ENCODE peak calls at places on chromosome 9, in eight cellular contexts. V, D, S, C, I, X, F and R are unnamed samples.

GRCh38 chr9:118336167-118336951 is 632.2 kb downstream of the TLR4 start:
- DNase-seq in I (no peak), X (no peak), C (no peak), D (no peak), V (no peak), F (peak; percentile 4), S (no peak), R (no peak)

GRCh38 chr9:2691212-2691611 is 26.1 kb upstream of the KCNV2 start:
- DNase-seq in D (no peak), X (no peak), F (peak; percentile 28), C (no peak), I (no peak), V (no peak), S (no peak), R (no peak)

GRCh38 chr9:88938181-88938580 is 53.1 kb upstream of the S1PR3 start:
- DNase-seq in F (no peak), S (no peak), X (no peak), I (no peak), V (no peak), C (no peak), D (no peak), R (no peak)

GRCh38 chr9:136156216-136157120 is 37.8 kb upstream of the TMEM250 start:
- DNase-seq in D (no peak), X (no peak), C (no peak), V (no peak), I (no peak), S (no peak), F (no peak), R (no peak)

GRCh38 chr9:98899399-98900056 is 44.2 kb upstream of the COL15A1 start:
- DNase-seq in S (peak; percentile 71), F (peak; percentile 82), I (no peak), C (peak; percentile 51), D (peak; percentile 78), V (peak; percentile 43), X (no peak), R (no peak)

GRCh38 chr9:116899337-116900006 is 212.4 kb downstream of the TRIM32 start:
- DNase-seq in C (peak; percentile 92), S (no peak), D (no peak), I (no peak), V (no peak), X (no peak), F (no peak), R (no peak)

GRCh38 chr9:35179347-35180271 is 17.8 kb downstream of the UNC13B start:
- DNase-seq in V (no peak), C (no peak), F (peak; percentile 6), D (no peak), X (no peak), I (no peak), S (no peak), R (no peak)

GRCh38 chr9:20189871-20190270 is 401.0 kb upstream of the SLC24A2 start:
- DNase-seq in X (no peak), V (no peak), C (no peak), S (no peak), D (no peak), F (no peak), I (no peak), R (no peak)

GRCh38 chr9:91417602-91418218 is 5.9 kb downstream of the NFIL3 start:
- DNase-seq in I (no peak), V (no peak), F (peak; percentile 26), D (no peak), C (no peak), S (no peak), X (no peak), R (no peak)

GRCh38 chr9:137502008-137502913 is 43.1 kb upstream of the NSMF start:
- DNase-seq in I (no peak), S (no peak), D (no peak), C (no peak), V (no peak), X (peak; percentile 29), F (no peak), R (no peak)

GRCh38 chr9:129584136-129584535 is 36.8 kb downstream of the C9orf50 start:
- DNase-seq in S (no peak), X (peak; percentile 61), V (peak; percentile 86), I (peak; percentile 73), F (peak; percentile 90), D (peak; percentile 72), C (no peak), R (no peak)

GRCh38 chr9:111648066-111648465 is 13.3 kb upstream of the GNG10 start:
- DNase-seq in I (no peak), D (no peak), F (no peak), S (no peak), C (no peak), X (no peak), V (no peak), R (no peak)

GRCh38 chr9:123335227-123335985 is 20.6 kb upstream of the CRB2 start:
- DNase-seq in S (no peak), I (no peak), D (peak; percentile 54), C (peak; percentile 57), X (no peak), F (peak; percentile 71), V (no peak), R (no peak)

GRCh38 chr9:107158321-107158720 is 124.8 kb upstream of the RAD23B start:
- DNase-seq in S (no peak), F (peak; percentile 41), X (peak; percentile 3), I (no peak), C (no peak), V (no peak), D (peak; percentile 6), R (no peak)

GRCh38 chr9:137224850-137225694 is at the start of gene CYSRT1:
- DNase-seq in V (peak; percentile 38), I (no peak), C (no peak), D (no peak), X (peak; percentile 62), S (no peak), F (no peak), R (no peak)

GRCh38 chr9:70564464-70565190 is 150.2 kb upstream of the KLF9 start:
- DNase-seq in D (no peak), V (no peak), C (no peak), S (no peak), X (no peak), I (no peak), F (no peak), R (no peak)

GRCh38 chr9:75188756-75189155 is 100.4 kb downstream of the OSTF1 start:
- DNase-seq in X (no peak), C (no peak), V (no peak), S (no peak), I (no peak), F (no peak), D (no peak), R (no peak)

GRCh38 chr9:26744362-26744965 is 148.1 kb downstream of the CAAP1 start:
- DNase-seq in I (no peak), F (peak; percentile 62), X (peak; percentile 2), S (no peak), V (no peak), C (no peak), D (peak; percentile 3), R (no peak)

GRCh38 chr9:16505159-16505558 is 365.3 kb downstream of the BNC2 start:
- DNase-seq in X (no peak), S (no peak), F (peak; percentile 91), V (no peak), I (no peak), C (peak; percentile 19), D (no peak), R (no peak)

DNA sequence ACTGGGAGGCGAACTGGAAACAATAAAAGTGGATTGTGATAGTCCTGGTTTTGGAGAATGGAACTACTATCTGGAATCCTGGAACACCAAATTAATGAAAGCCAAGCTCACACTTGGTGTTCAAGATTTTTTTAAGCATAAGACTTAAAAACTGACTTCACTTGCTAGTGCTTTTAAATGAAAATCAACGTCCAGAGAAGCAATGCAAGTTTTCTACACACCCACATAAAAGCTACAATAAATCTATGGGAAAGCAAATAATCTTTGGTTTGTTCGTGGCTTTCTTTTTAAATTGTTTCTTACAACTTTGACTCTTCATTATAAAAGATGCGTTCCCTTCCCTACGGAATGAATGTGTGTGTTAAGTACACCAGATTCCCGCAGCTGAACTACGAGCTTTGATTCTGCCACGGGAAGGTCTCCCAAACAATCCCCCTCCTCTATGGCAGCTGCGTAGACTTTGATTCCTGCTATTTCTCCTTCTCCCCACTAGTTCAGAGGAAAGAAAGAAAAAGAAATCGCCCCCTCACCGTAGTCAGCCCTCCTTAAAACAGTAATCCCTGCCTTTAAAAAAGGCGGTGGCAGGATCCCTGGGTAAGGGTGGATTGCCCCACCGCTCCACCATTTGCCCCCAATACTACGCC is 1057.2 kb upstream of the DMAC1 start:
- DNase-seq in S (no peak), I (no peak), D (no peak), F (peak; percentile 31), X (no peak), C (no peak), V (no peak), R (no peak)
- TF ChIP-seq CTCF in S (no peak), I (no peak), D (peak; percentile 27), F (peak; percentile 21), X (no peak), C (peak; percentile 14), V (no peak), R (no peak)

GRCh38 chr9:122126340-122127333 is 32.9 kb downstream of the NDUFA8 start:
- DNase-seq in S (no peak), F (peak; percentile 33), V (no peak), C (no peak), X (no peak), D (no peak), I (no peak), R (no peak)
- TF ChIP-seq CTCF in S (no peak), F (no peak), V (no peak), C (no peak), X (no peak), D (no peak), I (no peak), R (no peak)

GRCh38 chr9:11088826-11089374 is 476.1 kb upstream of the PTPRD start:
- DNase-seq in D (no peak), C (no peak), F (no peak), V (no peak), I (no peak), S (no peak), X (no peak), R (no peak)

GRCh38 chr9:11086561-11086960 is 473.8 kb upstream of the PTPRD start:
- DNase-seq in X (no peak), F (no peak), V (no peak), C (peak; percentile 1), S (no peak), I (no peak), D (peak; percentile 32), R (no peak)
- TF ChIP-seq CTCF in X (no peak), F (no peak), V (no peak), C (no peak), S (no peak), I (no peak), D (no peak), R (no peak)

DNA sequence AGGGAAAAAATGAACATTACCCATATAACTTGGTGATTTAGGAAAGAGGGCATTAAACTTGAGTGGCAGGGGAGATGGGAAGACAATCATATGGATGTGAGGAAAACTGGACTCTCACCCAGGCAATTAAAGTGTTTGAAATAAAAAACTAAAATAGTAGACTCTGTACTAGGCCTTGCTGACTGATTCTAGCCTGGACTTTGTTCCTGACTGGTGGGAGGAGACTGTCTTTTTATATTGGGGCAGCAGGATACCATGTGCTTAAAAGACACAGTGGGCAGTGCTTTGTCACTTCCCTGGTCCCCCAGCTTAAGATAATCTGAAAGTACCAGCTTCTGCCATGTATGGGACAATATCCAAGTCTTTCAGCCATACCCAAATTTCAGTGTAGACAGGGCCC is 107.0 kb downstream of the ACTL7B start:
- DNase-seq in X (no peak), D (no peak), C (no peak), V (peak; percentile 56), I (no peak), F (no peak), S (no peak), R (no peak)
- TF ChIP-seq CTCF in X (no peak), D (no peak), C (no peak), V (no peak), I (no peak), F (no peak), S (no peak), R (no peak)